ENCODE peak calls at places on chromosomes 1 and 21, in nine cellular contexts. Y is kidney, Z is heart left ventricle, E is mammary epithelial cell, C is cardiac muscle cell, P is IMR-90, L is lung, J is AG09319, R is MM.1S. M is an unnamed sample.

GRCh38 chr1:204567067-204567466 is 50.9 kb downstream of the MDM4 start:
- DNase-seq in Y (no peak), Z (no peak), E (no peak), C (no peak), P (no peak), L (no peak), J (no peak), R (no peak), M (no peak)

GRCh38 chr1:39922139-39922757 is 20.5 kb upstream of the MYCL start:
- DNase-seq in Y (no peak), Z (no peak), E (no peak), C (peak), P (no peak), L (no peak), J (no peak), R (no peak), M (no peak)

GRCh38 chr1:74937176-74937575 is 197.0 kb upstream of the LHX8 start:
- DNase-seq in Y (no peak), Z (no peak), E (no peak), C (no peak), P (no peak), L (no peak), J (peak), R (no peak), M (no peak)

GRCh38 chr1:87179851-87180519 is 148.7 kb upstream of the LMO4 start:
- DNase-seq in Y (no peak), Z (no peak), E (no peak), C (no peak), P (no peak), L (no peak), J (no peak), R (no peak), M (no peak)

GRCh38 chr1:78003070-78003751 is 1.5 kb upstream of the DNAJB4 start:
- DNase-seq in Y (no peak), Z (no peak), E (no peak), C (peak), P (no peak), L (no peak), J (no peak), R (no peak), M (no peak)

GRCh38 chr1:44361478-44361877 is 6.4 kb upstream of the ERI3 start:
- DNase-seq in Y (no peak), Z (no peak), E (no peak), C (peak), P (no peak), L (no peak), J (no peak), R (no peak), M (no peak)

GRCh38 chr1:22451702-22452400 is at the start of gene ZBTB40:
- DNase-seq in Y (peak), Z (peak), E (peak), C (peak), P (peak), L (peak), J (peak), R (peak), M (peak)

GRCh38 chr1:212218911-212219310 is 66.3 kb upstream of the PPP2R5A start:
- DNase-seq in Y (no peak), Z (no peak), E (no peak), C (peak), P (peak), L (no peak), J (peak), R (peak), M (peak)

GRCh38 chr1:209823143-209824041 is 4.4 kb upstream of the UTP25 start:
- DNase-seq in Y (no peak), Z (no peak), E (peak), C (peak), P (peak), L (no peak), J (no peak), R (peak), M (peak)

GRCh38 chr1:154747841-154748766 is 122.0 kb downstream of the KCNN3 start:
- DNase-seq in Y (no peak), Z (peak), E (no peak), C (peak), P (no peak), L (no peak), J (no peak), R (peak), M (peak)

GRCh38 chr1:35807614-35808375 is at the start of gene AGO4:
- DNase-seq in Y (peak), Z (peak), E (peak), C (peak), P (peak), L (peak), J (no peak), R (peak), M (peak)

GRCh38 chr1:7120863-7121621 is 335.8 kb downstream of the CAMTA1 start:
- DNase-seq in Y (no peak), Z (no peak), E (no peak), C (no peak), P (no peak), L (no peak), J (no peak), R (no peak), M (no peak)

GRCh38 chr1:104648269-104648691 is 898.6 kb downstream of the AMY1C start:
- DNase-seq in Y (no peak), Z (no peak), E (no peak), C (peak), P (no peak), L (no peak), J (no peak), R (no peak), M (peak)

GRCh38 chr1:29496701-29497100 is 260.4 kb downstream of the PTPRU start:
- DNase-seq in Y (no peak), Z (no peak), E (no peak), C (no peak), P (no peak), L (no peak), J (no peak), R (no peak), M (no peak)

GRCh38 chr1:152533327-152533938 is 19.2 kb downstream of the CRCT1 start:
- DNase-seq in Y (no peak), Z (no peak), E (peak), C (peak), P (peak), L (no peak), J (no peak), R (peak), M (peak)

GRCh38 chr1:43530483-43531452 is at the start of gene PTPRF:
- DNase-seq in Y (peak), Z (peak), E (peak), C (peak), P (peak), L (no peak), J (no peak), R (peak), M (peak)

GRCh38 chr21:44988607-44989537 is 49.0 kb downstream of the SLX9 start:
- DNase-seq in Y (peak), Z (peak), E (no peak), C (no peak), P (no peak), L (no peak), J (no peak), R (no peak), M (no peak)

GRCh38 chr1:149844650-149845255 is 54.6 kb upstream of the BOLA1 start:
- DNase-seq in Y (no peak), Z (no peak), E (no peak), C (no peak), P (no peak), L (no peak), J (no peak), R (peak), M (no peak)

GRCh38 chr1:64569376-64569775 is 99.4 kb downstream of the CACHD1 start:
- DNase-seq in Y (no peak), Z (no peak), E (no peak), C (peak), P (no peak), L (peak), J (no peak), R (no peak), M (no peak)

GRCh38 chr1:150574260-150575071 is 4.9 kb downstream of the MCL1 start:
- DNase-seq in Y (no peak), Z (no peak), E (no peak), C (peak), P (no peak), L (no peak), J (no peak), R (no peak), M (no peak)

GRCh38 chr21:31660134-31660565 is 657 bp downstream of the SOD1 start:
- DNase-seq in Y (peak), Z (no peak), E (peak), C (peak), P (no peak), L (peak), J (no peak), R (peak), M (peak)

GRCh38 chr1:115330480-115331013 is 7.5 kb downstream of the NGF start:
- DNase-seq in Y (no peak), Z (no peak), E (peak), C (no peak), P (peak), L (no peak), J (peak), R (no peak), M (no peak)

GRCh38 chr1:50920409-50920808 is 39.7 kb downstream of the FAF1 start:
- DNase-seq in Y (no peak), Z (no peak), E (no peak), C (no peak), P (no peak), L (no peak), J (no peak), R (no peak), M (no peak)

GRCh38 chr1:41627491-41628280 is 143.2 kb upstream of the EDN2 start:
- DNase-seq in Y (no peak), Z (no peak), E (no peak), C (no peak), P (no peak), L (no peak), J (no peak), R (no peak), M (no peak)

GRCh38 chr21:36663033-36663855 is 35.7 kb upstream of the SIM2 start:
- DNase-seq in Y (no peak), Z (no peak), E (peak), C (peak), P (peak), L (no peak), J (no peak), R (no peak), M (no peak)

GRCh38 chr21:36657999-36658398 is 40.9 kb upstream of the SIM2 start:
- DNase-seq in Y (no peak), Z (no peak), E (no peak), C (no peak), P (no peak), L (no peak), J (no peak), R (no peak), M (no peak)

GRCh38 chr21:36664678-36665022 is 34.3 kb upstream of the SIM2 start:
- DNase-seq in Y (no peak), Z (no peak), E (no peak), C (no peak), P (no peak), L (no peak), J (no peak), R (no peak), M (no peak)

GRCh38 chr21:36658926-36659325 is 40.0 kb upstream of the SIM2 start:
- DNase-seq in Y (no peak), Z (no peak), E (no peak), C (no peak), P (no peak), L (no peak), J (no peak), R (no peak), M (no peak)

DNA sequence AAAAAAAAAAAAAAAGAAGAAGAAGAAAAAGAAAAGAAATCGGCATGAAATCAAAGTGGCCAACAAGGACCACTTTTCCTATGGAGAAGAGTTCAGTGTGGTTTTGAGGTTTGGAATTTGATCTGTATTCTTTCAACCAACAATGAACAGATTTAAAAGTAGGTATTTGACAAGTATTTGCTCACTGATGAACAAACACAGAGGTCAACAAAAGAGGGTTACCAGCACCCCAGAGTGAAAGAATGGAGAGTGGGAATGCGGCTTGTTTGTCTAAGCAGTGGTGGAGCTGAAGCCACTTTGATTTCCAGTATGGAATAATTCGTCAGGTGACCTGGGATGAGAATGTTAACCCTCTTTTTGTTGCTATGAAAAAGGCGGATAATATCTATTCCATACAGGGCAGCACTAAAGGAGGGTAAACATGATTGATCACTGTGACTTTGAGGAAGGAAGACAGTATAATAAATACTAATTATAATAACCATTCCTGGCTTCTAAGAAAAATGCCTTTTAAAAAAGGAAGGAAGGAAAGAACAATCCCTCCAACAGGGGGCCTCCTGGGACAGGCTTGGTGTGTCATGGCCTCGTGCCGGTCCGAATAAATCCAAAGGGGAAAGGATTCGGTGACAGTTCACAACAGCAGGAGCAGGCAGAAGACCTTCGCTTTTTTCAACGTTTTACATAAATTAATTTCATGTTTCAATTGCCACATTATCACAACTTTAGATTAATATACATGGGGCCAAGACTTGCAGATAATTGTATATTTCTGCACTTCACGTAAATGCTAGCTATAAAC is 37.2 kb upstream of the SIM2 start:
- DNase-seq in Y (no peak), Z (peak), E (no peak), C (peak), P (peak), L (no peak), J (no peak), R (no peak), M (no peak)
- TF ChIP-seq CTCF in Y (no peak), Z (peak), E (peak), C (peak), P (peak), L (no peak), J (peak), R (no peak), M (no peak)

GRCh38 chr1:10152709-10153284 is 57.6 kb upstream of the KIF1B start:
- DNase-seq in Y (no peak), Z (peak), E (peak), C (peak), P (peak), L (no peak), J (no peak), R (peak), M (peak)
- TF ChIP-seq CTCF in Y (peak), Z (peak), E (peak), C (peak), P (peak), L (peak), J (peak), R (peak), M (peak)

GRCh38 chr1:239802275-239802674 is 289.4 kb upstream of the FMN2 start:
- DNase-seq in Y (no peak), Z (no peak), E (no peak), C (no peak), P (no peak), L (no peak), J (no peak), R (no peak), M (no peak)
- TF ChIP-seq CTCF in Y (no peak), Z (no peak), E (no peak), C (no peak), P (no peak), L (no peak), J (no peak), R (no peak), M (no peak)

GRCh38 chr1:182905321-182905720 is 47.6 kb downstream of the SHCBP1L start:
- DNase-seq in Y (no peak), Z (no peak), E (no peak), C (no peak), P (no peak), L (no peak), J (no peak), R (no peak), M (no peak)
- TF ChIP-seq CTCF in Y (no peak), Z (no peak), E (no peak), C (no peak), P (no peak), L (no peak), J (no peak), R (no peak), M (no peak)

GRCh38 chr1:247574236-247574635 is 13.9 kb upstream of the OR2G2 start:
- DNase-seq in Y (no peak), Z (no peak), E (no peak), C (no peak), P (no peak), L (no peak), J (no peak), R (no peak), M (no peak)

GRCh38 chr1:247578946-247579460 is 9.2 kb upstream of the OR2G2 start:
- DNase-seq in Y (no peak), Z (no peak), E (no peak), C (no peak), P (no peak), L (no peak), J (no peak), R (no peak), M (no peak)

GRCh38 chr1:247574664-247575063 is 13.5 kb upstream of the OR2G2 start:
- DNase-seq in Y (no peak), Z (no peak), E (no peak), C (no peak), P (no peak), L (no peak), J (no peak), R (no peak), M (no peak)

DNA sequence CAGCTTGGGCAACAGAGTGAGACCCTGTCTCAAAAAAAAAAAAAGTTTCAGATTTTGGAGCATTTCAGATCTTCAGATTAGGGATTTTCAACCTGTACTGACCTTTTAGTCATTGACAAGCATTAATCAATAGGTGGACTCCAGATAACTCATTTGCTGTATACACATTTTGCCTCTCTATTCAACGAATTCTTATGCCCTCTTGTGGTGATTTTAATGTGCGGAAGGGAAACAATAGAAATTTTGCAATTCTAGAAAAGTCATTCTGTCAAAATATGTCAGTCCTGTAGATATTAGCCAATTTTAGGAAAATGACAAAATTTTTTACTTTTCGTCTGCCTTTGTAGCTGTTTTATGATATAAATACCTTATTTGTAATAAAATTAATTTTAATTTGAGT is 11.6 kb upstream of the OR2G2 start:
- DNase-seq in Y (no peak), Z (no peak), E (peak), C (no peak), P (no peak), L (no peak), J (no peak), R (peak), M (peak)
- TF ChIP-seq CTCF in Y (no peak), Z (no peak), E (no peak), C (peak), P (peak), L (no peak), J (no peak), R (peak), M (peak)

GRCh38 chr1:106954830-106955229 is 101.6 kb upstream of the PRMT6 start:
- DNase-seq in Y (no peak), Z (no peak), E (no peak), C (no peak), P (no peak), L (no peak), J (no peak), R (no peak), M (no peak)
- TF ChIP-seq CTCF in Y (no peak), Z (no peak), E (no peak), C (no peak), P (no peak), L (no peak), J (no peak), R (no peak), M (no peak)

GRCh38 chr1:46996659-46997281 is 26.7 kb upstream of the CYP4X1 start:
- DNase-seq in Y (no peak), Z (no peak), E (peak), C (no peak), P (no peak), L (no peak), J (no peak), R (no peak), M (no peak)

DNA sequence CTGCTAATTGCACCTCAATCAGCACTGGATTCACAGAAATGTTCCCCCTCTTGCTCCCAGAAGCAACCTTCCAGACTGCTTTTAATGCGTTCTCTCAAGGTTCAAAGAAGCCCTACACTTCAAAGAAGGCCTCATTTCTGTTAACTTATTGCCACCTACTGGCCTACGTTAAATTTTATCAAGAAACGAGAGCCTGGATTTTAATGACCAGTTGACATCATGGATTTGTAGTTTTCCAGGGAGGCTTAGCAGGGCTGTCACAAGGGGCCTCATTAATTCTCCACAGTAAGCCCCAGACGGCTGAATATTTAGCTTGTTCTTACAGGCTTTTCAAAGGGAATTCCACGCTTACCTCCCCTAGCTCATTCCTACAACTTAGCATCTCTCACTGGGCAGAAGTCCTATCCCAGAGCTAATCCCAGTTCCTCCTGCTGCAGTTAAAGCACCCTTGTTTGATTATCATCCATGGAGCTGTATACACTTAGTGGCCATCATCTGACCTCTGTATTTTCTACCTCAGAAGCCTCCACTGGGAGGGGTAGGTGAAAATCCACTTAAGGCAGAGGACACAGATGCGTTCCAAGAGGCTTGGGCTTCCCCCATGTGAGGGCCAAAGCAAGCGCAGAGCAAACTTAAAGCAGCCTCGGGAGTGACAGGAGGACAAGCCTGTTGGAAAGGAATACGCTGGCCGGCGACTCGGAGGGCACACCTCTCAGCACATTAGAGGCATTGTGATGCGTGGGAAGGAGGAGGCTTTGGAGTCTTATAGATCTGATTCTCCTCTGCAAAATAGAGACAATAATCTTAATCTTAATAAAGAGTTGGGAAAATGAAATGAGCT is 32.2 kb upstream of the CYP4X1 start:
- DNase-seq in Y (no peak), Z (no peak), E (no peak), C (peak), P (no peak), L (no peak), J (no peak), R (peak), M (no peak)
- TF ChIP-seq CTCF in Y (peak), Z (peak), E (no peak), C (peak), P (no peak), L (no peak), J (no peak), R (peak), M (peak)

DNA sequence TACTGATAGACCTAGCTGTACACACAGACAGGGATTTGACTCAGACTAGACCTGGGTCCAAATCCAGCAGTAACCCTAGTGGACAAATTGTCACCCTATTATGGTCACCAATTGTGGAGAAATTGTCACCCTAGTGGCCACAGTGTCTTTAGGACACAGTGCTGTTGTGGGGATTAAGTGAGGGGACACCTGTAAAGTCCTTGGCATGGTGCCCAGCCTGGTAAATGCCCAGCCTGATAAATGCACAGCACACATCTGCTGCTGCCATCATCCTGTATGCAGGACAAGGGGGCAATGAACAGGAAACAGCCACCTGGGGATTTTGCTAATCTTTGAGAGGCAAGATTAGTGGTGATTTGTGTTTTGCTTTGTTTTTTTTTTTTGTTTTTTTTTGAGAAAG is 2.3 kb downstream of the TMEM61 start:
- DNase-seq in Y (peak), Z (no peak), E (no peak), C (no peak), P (no peak), L (no peak), J (no peak), R (peak), M (peak)
- TF ChIP-seq CTCF in Y (no peak), Z (no peak), E (no peak), C (no peak), P (no peak), L (no peak), J (no peak), R (no peak), M (no peak)

GRCh38 chr21:37166733-37167132 is 93.7 kb downstream of the TTC3 start:
- DNase-seq in Y (no peak), Z (no peak), E (peak), C (peak), P (no peak), L (no peak), J (no peak), R (peak), M (peak)
- TF ChIP-seq CTCF in Y (peak), Z (peak), E (peak), C (no peak), P (peak), L (no peak), J (no peak), R (peak), M (peak)

GRCh38 chr1:147491098-147491497 is 50.2 kb upstream of the BCL9 start:
- DNase-seq in Y (no peak), Z (no peak), E (no peak), C (no peak), P (no peak), L (no peak), J (no peak), R (no peak), M (no peak)
- TF ChIP-seq CTCF in Y (no peak), Z (no peak), E (no peak), C (no peak), P (no peak), L (no peak), J (no peak), R (no peak), M (no peak)